ENCODE peak calls at places on chromosomes 3 and 15, in four cellular contexts. P is HTR-8/SVneo; S is left colon; X is stimulated activated CD8-positive, alpha-beta memory T cell treated with anti-CD3 and anti-CD28 coated beads, Interleukin-7, amount 100 ng/mL, for 48 hours. D is an unnamed sample.

GRCh38 chr3:70603103-70603502 is 290.7 kb upstream of the MDFIC2 start:
- DNase-seq in P (no peak), S (no peak), X (no peak), D (no peak)

GRCh38 chr3:20637729-20638128 is 451.7 kb upstream of the SGO1 start:
- DNase-seq in P (no peak), S (no peak), X (no peak), D (no peak)

GRCh38 chr15:36734366-36734765 is 154.9 kb downstream of the CDIN1 start:
- DNase-seq in P (no peak), S (no peak), X (no peak), D (no peak)

GRCh38 chr3:25648107-25648535 is 16.6 kb downstream of the TOP2B start:
- DNase-seq in P (peak), S (peak), X (peak), D (peak)

GRCh38 chr3:33173103-33173502 is 45.5 kb downstream of the SUSD5 start:
- DNase-seq in P (no peak), S (no peak), X (no peak), D (no peak)

GRCh38 chr15:41581110-41581509 is 22.1 kb downstream of the TYRO3 start:
- DNase-seq in P (no peak), S (no peak), X (no peak), D (no peak)

GRCh38 chr3:151838574-151839312 is 24.8 kb downstream of the AADAC start:
- DNase-seq in P (peak), S (peak), X (no peak), D (no peak)

GRCh38 chr15:72127724-72128322 is 9.6 kb downstream of the SENP8 start:
- DNase-seq in P (no peak), S (no peak), X (no peak), D (no peak)

GRCh38 chr3:73621388-73621787 is 3.4 kb downstream of the PDZRN3 start:
- DNase-seq in P (no peak), S (peak), X (no peak), D (no peak)

GRCh38 chr3:48407542-48408099 is 22.3 kb downstream of the PLXNB1 start:
- DNase-seq in P (no peak), S (no peak), X (no peak), D (no peak)

GRCh38 chr15:84832446-84833040 is 15.4 kb downstream of the ALPK3 start:
- DNase-seq in P (no peak), S (no peak), X (no peak), D (no peak)

GRCh38 chr15:57334257-57334656 is 42.0 kb upstream of the CGNL1 start:
- DNase-seq in P (peak), S (no peak), X (no peak), D (no peak)

GRCh38 chr15:55241193-55241592 is 44.5 kb upstream of the RSL24D1 start:
- DNase-seq in P (no peak), S (no peak), X (no peak), D (no peak)

GRCh38 chr15:84969257-84969656 is 12.4 kb upstream of the PDE8A start:
- DNase-seq in P (no peak), S (no peak), X (no peak), D (no peak)

GRCh38 chr15:36545451-36545992 is 33.9 kb upstream of the CDIN1 start:
- DNase-seq in P (no peak), S (no peak), X (no peak), D (no peak)

GRCh38 chr3:18071833-18072232 is 329.4 kb upstream of the TBC1D5 start:
- DNase-seq in P (no peak), S (no peak), X (no peak), D (no peak)

GRCh38 chr3:71258116-71258515 is 325.4 kb downstream of the FOXP1 start:
- DNase-seq in P (peak), S (no peak), X (no peak), D (no peak)

GRCh38 chr3:32239638-32240550 is 1.4 kb downstream of the CMTM8 start:
- DNase-seq in P (peak), S (peak), X (no peak), D (no peak)

GRCh38 chr3:13886593-13887129 is 6.8 kb upstream of the WNT7A start:
- DNase-seq in P (no peak), S (no peak), X (no peak), D (no peak)

GRCh38 chr3:107959767-107960166 is 131.1 kb downstream of the CD47 start:
- DNase-seq in P (no peak), S (no peak), X (no peak), D (no peak)

GRCh38 chr3:111585214-111585613 is 9.9 kb downstream of the ZBED2 start:
- DNase-seq in P (no peak), S (no peak), X (no peak), D (no peak)

GRCh38 chr3:54713455-54713854 is 214.4 kb downstream of the LRTM1 start:
- DNase-seq in P (no peak), S (no peak), X (no peak), D (no peak)

GRCh38 chr15:77649019-77649418 is 16.3 kb upstream of the LINGO1 start:
- DNase-seq in P (no peak), S (no peak), X (no peak), D (no peak)

GRCh38 chr15:74752486-74753395 is 4.1 kb downstream of the CYP1A2 start:
- DNase-seq in P (peak), S (no peak), X (no peak), D (no peak)

GRCh38 chr15:31016446-31016915 is 25.1 kb upstream of the MTMR10 start:
- DNase-seq in P (peak), S (no peak), X (no peak), D (no peak)

GRCh38 chr15:64915518-64916227 is 4.0 kb downstream of the ANKDD1A start:
- DNase-seq in P (no peak), S (no peak), X (no peak), D (no peak)

GRCh38 chr15:100863406-100864198 is 16.0 kb upstream of the ALDH1A3 start:
- DNase-seq in P (no peak), S (peak), X (no peak), D (no peak)

GRCh38 chr3:102053375-102053989 is 204.2 kb downstream of the NFKBIZ start:
- DNase-seq in P (no peak), S (no peak), X (no peak), D (no peak)

GRCh38 chr15:34342737-34343575 is at the start of the genes NOP10 and NUTM1:
- DNase-seq in P (peak), S (peak), X (peak), D (peak)

GRCh38 chr3:39124876-39125836 is 17.7 kb downstream of the TTC21A start:
- DNase-seq in P (peak), S (no peak), X (no peak), D (no peak)

GRCh38 chr15:68830141-68830540 is 9.4 kb upstream of the ANP32A start:
- DNase-seq in P (no peak), S (no peak), X (no peak), D (no peak)

GRCh38 chr3:184450542-184450941 is 70.7 kb downstream of the CHRD start:
- DNase-seq in P (no peak), S (no peak), X (no peak), D (no peak)

GRCh38 chr3:100709840-100710235 is 544 bp downstream of the TFG start:
- DNase-seq in P (peak), S (peak), X (no peak), D (no peak)

D was measured in activated CD8-positive, alpha-beta memory T cell treated with anti-CD3 and anti-CD28 coated beads for 48 hours.